ENCODE peak calls at places on chromosomes 3 and 15, in four cellular contexts. I is H1, L is K562, D is HepG2. V is an unnamed sample.

GRCh38 chr15:27045796-27046195 is 74.8 kb downstream of the GABRG3 start:
- DNase-seq in I (no peak), L (no peak), D (no peak), V (no peak)

GRCh38 chr3:15055019-15055557 is 10.0 kb downstream of the MRPS25 start:
- DNase-seq in I (no peak), L (peak; percentile 35), D (no peak), V (peak; percentile 54)

GRCh38 chr15:77866596-77867125 is 210.8 kb downstream of the TBC1D2B start:
- DNase-seq in I (no peak), L (no peak), D (no peak), V (no peak)

GRCh38 chr15:67839929-67840746 is at the start of gene RNU6-1:
- DNase-seq in I (no peak), L (peak; percentile 95), D (peak; percentile 80), V (peak; percentile 88)

GRCh38 chr3:193688845-193689714 is 96.1 kb downstream of the OPA1 start:
- DNase-seq in I (no peak), L (peak; percentile 29), D (no peak), V (no peak)

GRCh38 chr3:115239717-115240116 is 92.6 kb upstream of the ZBTB20 start:
- DNase-seq in I (no peak), L (peak; percentile 70), D (peak; percentile 9), V (no peak)

GRCh38 chr3:60617188-60617587 is 634.1 kb downstream of the FHIT start:
- DNase-seq in I (no peak), L (no peak), D (no peak), V (no peak)

GRCh38 chr3:97863025-97863424 is 41.2 kb downstream of the CRYBG3 start:
- DNase-seq in I (no peak), L (no peak), D (no peak), V (no peak)

GRCh38 chr15:90711842-90712241 is 5.3 kb upstream of the BLM start:
- DNase-seq in I (no peak), L (no peak), D (no peak), V (no peak)

GRCh38 chr3:32000877-32001276 is 19.3 kb downstream of the ZNF860 start:
- DNase-seq in I (no peak), L (no peak), D (no peak), V (no peak)

GRCh38 chr15:36911322-36911944 is 188.9 kb downstream of the MEIS2 start:
- DNase-seq in I (no peak), L (no peak), D (peak; percentile 21), V (no peak)

DNA sequence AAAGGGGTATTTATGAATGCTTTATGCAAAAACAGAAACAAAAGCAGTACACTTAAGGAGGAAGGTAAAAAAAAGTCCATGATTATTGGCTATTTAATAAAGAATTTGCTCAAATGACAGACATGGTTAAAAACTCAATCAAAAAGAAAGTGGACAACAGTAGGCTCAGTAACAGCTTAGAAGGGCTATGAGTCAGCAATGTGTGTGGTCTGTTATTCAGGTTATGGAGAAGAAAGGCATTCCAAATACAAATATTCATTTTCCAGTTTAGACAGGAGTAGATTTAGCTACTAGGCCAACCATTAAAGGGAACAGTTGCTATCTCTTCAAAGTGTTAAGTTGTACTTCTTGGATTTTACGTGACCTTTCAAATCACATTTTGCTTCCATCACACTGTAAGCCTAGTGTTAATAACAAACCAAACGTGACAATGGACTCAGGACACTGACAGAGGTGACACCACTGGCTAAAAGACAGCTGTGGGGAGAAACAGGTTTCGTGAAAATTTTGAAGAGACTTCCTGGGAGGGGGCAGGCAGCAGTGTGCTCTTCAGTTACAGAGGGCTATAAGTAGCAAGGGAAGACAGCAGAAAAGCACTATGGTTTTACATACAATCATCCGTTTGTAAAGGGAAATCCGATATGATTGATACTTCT is 41.7 kb upstream of the MYO5C start:
- DNase-seq in I (no peak), L (no peak), D (peak; percentile 16), V (no peak)
- TF ChIP-seq HDAC6 in I (no peak), L (no peak), D (no peak), V (no peak)

GRCh38 chr3:144645300-144645699 is 673.7 kb downstream of the DIPK2A start:
- DNase-seq in I (peak; percentile 39), L (no peak), D (no peak), V (no peak)

GRCh38 chr3:144638009-144638408 is 666.4 kb downstream of the DIPK2A start:
- DNase-seq in I (no peak), L (no peak), D (no peak), V (no peak)

DNA sequence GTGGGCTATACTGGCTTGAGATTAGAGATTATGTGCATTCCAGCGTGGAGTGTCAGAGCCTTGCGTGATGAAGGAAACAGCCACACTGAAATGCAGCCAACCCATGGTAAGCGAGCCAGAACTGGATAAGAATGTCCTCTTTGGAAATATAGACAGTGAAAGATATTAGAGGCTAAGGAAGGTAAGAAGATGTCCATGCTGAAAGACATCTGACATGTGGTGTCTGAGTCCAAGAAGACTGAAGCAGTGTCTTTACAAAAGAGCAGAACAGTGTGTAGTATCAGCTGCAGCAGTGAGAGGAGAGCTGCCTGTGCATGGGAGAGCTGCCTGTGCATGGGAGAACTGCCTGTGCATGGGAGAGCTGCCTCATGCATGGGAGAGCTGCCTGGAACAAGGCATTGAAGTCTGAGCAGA is 672.2 kb downstream of the DIPK2A start:
- DNase-seq in I (no peak), L (no peak), D (no peak), V (no peak)
- TF ChIP-seq HDAC6 in I (no peak), L (no peak), D (no peak), V (no peak)

DNA sequence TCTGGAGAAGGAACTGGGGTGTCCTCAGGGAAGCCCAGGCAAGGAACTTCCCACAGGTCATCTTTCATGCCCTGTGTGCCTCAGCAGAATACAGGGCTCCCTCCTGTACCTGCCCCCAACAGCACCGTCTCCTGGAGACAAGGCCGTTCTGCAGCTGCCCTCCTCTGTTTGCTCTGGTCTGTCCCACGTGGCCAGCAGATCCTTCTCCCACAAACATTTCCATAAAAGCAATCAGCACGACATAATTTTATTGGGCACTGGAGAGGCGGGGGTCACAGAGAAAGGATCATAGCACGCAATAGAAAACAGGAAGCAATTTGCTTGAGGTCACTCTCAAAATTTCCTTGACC is 29.5 kb downstream of the STARD5 start:
- DNase-seq in I (no peak), L (no peak), D (no peak), V (no peak)
- TF ChIP-seq HDAC6 in I (no peak), L (no peak), D (no peak), V (no peak)

DNA sequence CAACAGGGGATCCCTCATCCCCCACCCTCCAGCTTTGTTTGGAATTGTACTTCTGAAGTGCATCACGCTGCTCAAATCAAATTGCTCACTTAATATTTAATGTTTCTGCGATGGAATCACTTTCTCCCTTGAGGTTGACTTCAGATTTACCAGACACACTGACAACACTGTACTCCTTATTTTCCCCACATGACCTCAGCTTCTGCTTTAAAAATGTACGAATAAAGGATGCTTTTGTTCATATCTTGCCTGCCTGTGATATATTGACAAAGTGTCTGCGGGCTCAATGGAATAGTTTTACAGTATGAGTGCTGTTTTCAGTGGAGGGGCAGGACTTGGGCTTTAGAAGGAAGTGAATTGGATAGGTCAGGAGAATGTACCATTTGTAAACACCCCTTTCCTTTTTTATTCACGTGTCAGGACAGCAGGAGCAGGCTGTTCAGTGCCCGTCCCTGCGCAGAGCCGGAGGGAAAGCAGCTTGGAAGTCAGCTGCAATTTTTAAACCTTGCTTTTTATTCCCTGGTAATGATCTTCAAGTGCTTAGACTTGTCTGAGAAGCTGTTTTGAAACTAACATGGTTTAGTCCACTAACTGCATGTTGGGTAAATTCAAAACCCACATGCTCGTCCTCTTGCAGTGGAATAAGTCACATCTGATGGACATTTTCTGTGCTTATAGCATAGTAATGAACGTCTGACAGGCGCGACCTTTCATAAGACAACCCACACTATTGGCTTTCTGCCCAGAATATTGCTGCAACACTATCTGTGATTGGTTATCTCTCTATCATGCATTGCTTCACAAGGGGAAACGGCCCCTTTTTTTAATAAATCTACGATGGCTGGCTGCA is 29.9 kb downstream of the MBNL1 start:
- DNase-seq in I (no peak), L (peak; percentile 83), D (peak; percentile 97), V (peak; percentile 74)
- TF ChIP-seq HDAC6 in I (no peak), L (no peak), D (no peak), V (no peak)

DNA sequence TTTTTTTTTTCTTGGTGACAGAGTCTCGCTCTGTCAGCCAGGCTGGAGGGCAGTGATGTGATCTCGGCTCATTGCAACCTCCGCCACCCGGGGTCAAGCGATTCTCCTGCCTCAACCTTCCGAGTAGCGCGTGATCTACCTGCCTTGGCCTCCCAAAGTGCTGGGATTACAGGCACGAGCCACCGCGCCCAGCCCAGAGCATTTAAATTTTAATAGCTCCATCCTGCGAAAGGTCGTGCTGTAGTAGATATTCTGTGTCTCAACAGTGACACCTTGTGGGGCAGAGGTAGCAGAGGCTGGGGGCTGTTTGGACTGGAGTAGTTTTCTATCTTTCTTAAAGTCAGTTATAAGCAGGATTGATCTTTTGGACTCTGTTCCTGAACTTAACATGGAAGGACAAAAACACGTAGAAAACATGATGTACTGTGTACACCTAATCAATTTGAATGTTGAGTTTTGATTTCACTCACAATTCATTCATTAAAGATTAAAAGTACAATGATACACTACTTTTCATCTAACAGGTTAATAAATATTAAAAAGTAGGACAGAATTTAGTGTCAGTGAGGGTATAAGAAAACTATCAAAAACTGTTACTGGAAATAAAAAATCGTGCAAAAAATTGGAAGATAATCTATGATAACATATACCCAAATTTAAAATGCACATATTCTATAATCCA is 11.0 kb upstream of the PDCD6IP start:
- DNase-seq in I (no peak), L (peak; percentile 88), D (peak; percentile 65), V (no peak)
- TF ChIP-seq HDAC6 in I (no peak), L (no peak), D (no peak), V (no peak)

GRCh38 chr15:74664028-74664616 is 31.7 kb downstream of the EDC3 start:
- DNase-seq in I (no peak), L (no peak), D (peak; percentile 20), V (no peak)
- TF ChIP-seq HDAC6 in I (no peak), L (no peak), D (no peak), V (no peak)

DNA sequence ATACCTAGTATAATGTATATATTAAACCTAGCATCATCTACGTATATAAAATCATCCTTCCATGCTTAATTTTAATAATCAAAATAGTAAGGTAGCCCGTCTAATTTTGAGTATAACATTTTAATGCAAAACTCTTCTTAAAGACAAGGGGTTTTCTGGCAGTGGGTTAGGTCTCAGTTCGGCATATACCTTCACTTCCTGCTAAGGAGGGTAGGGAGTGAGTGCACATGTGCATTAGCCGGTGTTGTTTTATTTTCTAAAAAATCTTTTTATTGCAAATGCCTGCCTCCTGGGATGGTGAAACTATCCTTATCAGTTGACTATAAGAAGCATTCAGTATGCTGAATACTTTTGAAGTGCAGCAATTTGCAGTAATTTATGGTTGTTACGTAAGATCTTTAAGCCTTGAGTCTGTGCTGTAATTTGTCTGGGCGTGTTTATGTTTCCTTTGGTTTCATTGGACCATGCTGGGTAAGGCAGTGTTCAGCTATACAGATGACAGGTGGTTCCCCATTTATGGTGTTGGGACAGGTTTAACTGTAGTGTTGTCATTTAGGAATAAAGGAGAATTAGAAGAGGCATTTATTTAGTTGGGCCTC is 11.7 kb downstream of the ARHGEF26 start:
- DNase-seq in I (no peak), L (no peak), D (no peak), V (no peak)
- TF ChIP-seq HDAC6 in I (no peak), L (no peak), D (no peak), V (no peak)

GRCh38 chr3:42880183-42880582 is 4.5 kb upstream of the CYP8B1 start:
- DNase-seq in I (no peak), L (no peak), D (no peak), V (no peak)
- TF ChIP-seq HDAC6 in I (no peak), L (no peak), D (no peak), V (no peak)

V was measured in GM12878.